ENCODE peak calls at places on chromosomes 12 and 14, in four cellular contexts. N, C, E and O are unnamed samples.

GRCh38 chr14:35573911-35574310 is 39.9 kb downstream of the INSM2 start:
- DNase-seq in N (no peak), C (no peak), E (no peak), O (no peak)

GRCh38 chr12:113418213-113418879 is 3.8 kb upstream of the SDSL start:
- DNase-seq in N (no peak), C (no peak), E (no peak), O (no peak)

GRCh38 chr14:89619616-89620273 is 202.7 kb upstream of the FOXN3 start:
- DNase-seq in N (no peak), C (no peak), E (no peak), O (no peak)

GRCh38 chr14:96051642-96052540 is 12.7 kb downstream of the C14orf132 start:
- DNase-seq in N (no peak), C (no peak), E (peak; percentile 39), O (no peak)

GRCh38 chr12:125129592-125130255 is 64.5 kb downstream of the AACS start:
- DNase-seq in N (no peak), C (no peak), E (no peak), O (no peak)

GRCh38 chr12:53190108-53190729 is 9.5 kb upstream of the CSAD start:
- DNase-seq in N (no peak), C (peak; percentile 50), E (peak; percentile 61), O (no peak)

GRCh38 chr12:19453961-19454360 is 14.7 kb downstream of the AEBP2 start:
- DNase-seq in N (no peak), C (no peak), E (no peak), O (no peak)

GRCh38 chr14:91869556-91869955 is 2.2 kb upstream of the TC2N start:
- DNase-seq in N (no peak), C (no peak), E (no peak), O (no peak)

GRCh38 chr14:79583738-79584405 is 627.4 kb downstream of the DIO2 start:
- DNase-seq in N (peak; percentile 18), C (no peak), E (no peak), O (no peak)

GRCh38 chr12:54390668-54391551 is 6.4 kb upstream of the ZNF385A start:
- DNase-seq in N (no peak), C (peak; percentile 86), E (peak; percentile 91), O (no peak)

GRCh38 chr12:82740129-82741000 is 53.7 kb downstream of the TMTC2 start:
- DNase-seq in N (no peak), C (peak; percentile 75), E (no peak), O (peak; percentile 8)

GRCh38 chr14:36659010-36659821 is 2.4 kb upstream of the PAX9 start:
- DNase-seq in N (no peak), C (no peak), E (peak; percentile 13), O (no peak)

GRCh38 chr12:93783827-93784226 is 106.7 kb downstream of the CRADD start:
- DNase-seq in N (no peak), C (no peak), E (no peak), O (no peak)

GRCh38 chr14:56821807-56822615 is 11.7 kb upstream of the OTX2 start:
- DNase-seq in N (no peak), C (no peak), E (no peak), O (no peak)

GRCh38 chr14:36293824-36294223 is 26.6 kb downstream of the MBIP start:
- DNase-seq in N (no peak), C (no peak), E (no peak), O (no peak)

GRCh38 chr12:91774471-91774921 is 371.1 kb downstream of the BTG1 start:
- DNase-seq in N (peak; percentile 37), C (no peak), E (no peak), O (peak; percentile 7)

GRCh38 chr12:125289965-125290364 is 224.7 kb downstream of the AACS start:
- DNase-seq in N (no peak), C (no peak), E (no peak), O (no peak)

GRCh38 chr14:51959928-51960327 is 29.4 kb upstream of the RTRAF start:
- DNase-seq in N (no peak), C (no peak), E (no peak), O (no peak)

GRCh38 chr14:35959835-35960234 is 133.7 kb downstream of the BRMS1L start:
- DNase-seq in N (no peak), C (no peak), E (no peak), O (no peak)

GRCh38 chr12:120221576-120221900 is 20.6 kb upstream of the RPLP0 start:
- DNase-seq in N (no peak), C (no peak), E (no peak), O (no peak)

GRCh38 chr14:59292921-59293605 is 104.6 kb downstream of the DAAM1 start:
- DNase-seq in N (no peak), C (no peak), E (no peak), O (no peak)

GRCh38 chr14:90577661-90578282 is 180.9 kb downstream of the CALM1 start:
- DNase-seq in N (no peak), C (no peak), E (no peak), O (no peak)

GRCh38 chr12:9745191-9745590 is 12.3 kb upstream of the CLECL1 start:
- DNase-seq in N (no peak), C (no peak), E (no peak), O (no peak)

GRCh38 chr12:78402366-78403134 is 462.0 kb upstream of the SYT1 start:
- DNase-seq in N (no peak), C (no peak), E (no peak), O (no peak)

GRCh38 chr12:115541891-115542361 is 735.6 kb downstream of the MED13L start:
- DNase-seq in N (no peak), C (no peak), E (no peak), O (no peak)

GRCh38 chr12:50110127-50110761 is 1.8 kb upstream of the COX14 start:
- DNase-seq in N (no peak), C (no peak), E (peak; percentile 65), O (no peak)

GRCh38 chr14:81127785-81128184 is 93.0 kb downstream of the GTF2A1 start:
- DNase-seq in N (no peak), C (no peak), E (no peak), O (no peak)

GRCh38 chr12:16605666-16606116 is 271 bp downstream of the LMO3 start:
- DNase-seq in N (no peak), C (no peak), E (peak; percentile 17), O (no peak)

GRCh38 chr12:50275545-50275944 is 7.8 kb downstream of the LIMA1 start:
- DNase-seq in N (no peak), C (no peak), E (no peak), O (no peak)

GRCh38 chr12:67018105-67018504 is 251.1 kb upstream of the CAND1 start:
- DNase-seq in N (no peak), C (no peak), E (no peak), O (no peak)
- TF ChIP-seq CTCF in N (no peak), C (no peak), E (no peak), O (no peak)

DNA sequence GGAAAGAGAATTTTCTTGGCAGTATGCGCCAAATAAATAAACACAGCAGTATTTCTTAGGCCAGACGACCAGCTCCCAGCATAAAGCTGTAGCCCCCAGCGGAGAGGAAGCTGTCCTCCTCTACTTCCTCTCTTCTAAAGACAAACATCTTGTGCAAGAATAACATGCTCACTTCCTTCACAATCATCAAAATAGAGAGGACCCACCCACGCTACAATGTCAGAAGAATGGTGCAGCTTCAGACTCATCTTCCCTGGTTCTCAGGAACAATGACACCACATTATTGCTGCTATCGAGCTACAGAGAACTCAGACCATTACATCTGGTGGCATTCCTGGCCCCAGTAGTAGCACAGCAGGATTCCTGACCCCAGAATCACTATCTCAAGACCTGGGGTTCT is 16.6 kb upstream of the VWF start:
- DNase-seq in N (peak; percentile 47), C (no peak), E (no peak), O (no peak)
- TF ChIP-seq CTCF in N (no peak), C (no peak), E (no peak), O (no peak)

GRCh38 chr14:73752297-73752992 is 38.3 kb upstream of the PNMA1 start:
- DNase-seq in N (no peak), C (no peak), E (no peak), O (no peak)
- TF ChIP-seq CTCF in N (peak; percentile 46), C (no peak), E (no peak), O (peak; percentile 37)

GRCh38 chr12:6570264-6570887 is 2.3 kb upstream of the NOP2 start:
- DNase-seq in N (no peak), C (peak; percentile 30), E (peak; percentile 60), O (no peak)
- TF ChIP-seq CTCF in N (peak; percentile 50), C (peak; percentile 54), E (peak; percentile 77), O (peak; percentile 54)

DNA sequence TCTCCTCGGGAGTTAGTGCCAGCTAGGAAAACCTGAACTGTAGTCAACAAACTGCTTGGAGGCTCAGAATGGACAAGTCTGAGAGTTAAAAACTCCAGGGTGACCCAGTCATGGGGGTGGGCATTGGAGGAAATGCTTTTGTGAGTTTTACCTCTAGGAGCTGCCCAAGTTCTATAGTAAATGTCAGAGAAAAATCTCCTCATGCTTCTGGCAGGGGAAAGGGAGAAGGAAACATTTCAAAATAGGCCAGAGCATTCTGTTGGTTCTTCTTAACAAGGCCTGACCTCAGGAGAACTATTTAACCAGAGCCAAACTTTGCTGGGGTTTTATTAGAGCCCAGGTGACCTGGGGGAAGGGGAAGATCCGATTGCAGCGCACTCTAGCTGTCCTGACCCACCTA is 12.3 kb downstream of the NINJ2 start:
- DNase-seq in N (no peak), C (no peak), E (no peak), O (no peak)
- TF ChIP-seq CTCF in N (no peak), C (no peak), E (no peak), O (no peak)

GRCh38 chr12:11584213-11584855 is 65.1 kb upstream of the ETV6 start:
- DNase-seq in N (no peak), C (no peak), E (no peak), O (no peak)

GRCh38 chr12:11578461-11578993 is 70.9 kb upstream of the ETV6 start:
- DNase-seq in N (no peak), C (no peak), E (peak; percentile 39), O (no peak)

GRCh38 chr12:11581179-11581755 is 68.2 kb upstream of the ETV6 start:
- DNase-seq in N (peak; percentile 59), C (peak; percentile 25), E (peak; percentile 38), O (peak; percentile 45)

GRCh38 chr12:11577658-11578260 is 71.7 kb upstream of the ETV6 start:
- DNase-seq in N (no peak), C (peak; percentile 34), E (no peak), O (no peak)

DNA sequence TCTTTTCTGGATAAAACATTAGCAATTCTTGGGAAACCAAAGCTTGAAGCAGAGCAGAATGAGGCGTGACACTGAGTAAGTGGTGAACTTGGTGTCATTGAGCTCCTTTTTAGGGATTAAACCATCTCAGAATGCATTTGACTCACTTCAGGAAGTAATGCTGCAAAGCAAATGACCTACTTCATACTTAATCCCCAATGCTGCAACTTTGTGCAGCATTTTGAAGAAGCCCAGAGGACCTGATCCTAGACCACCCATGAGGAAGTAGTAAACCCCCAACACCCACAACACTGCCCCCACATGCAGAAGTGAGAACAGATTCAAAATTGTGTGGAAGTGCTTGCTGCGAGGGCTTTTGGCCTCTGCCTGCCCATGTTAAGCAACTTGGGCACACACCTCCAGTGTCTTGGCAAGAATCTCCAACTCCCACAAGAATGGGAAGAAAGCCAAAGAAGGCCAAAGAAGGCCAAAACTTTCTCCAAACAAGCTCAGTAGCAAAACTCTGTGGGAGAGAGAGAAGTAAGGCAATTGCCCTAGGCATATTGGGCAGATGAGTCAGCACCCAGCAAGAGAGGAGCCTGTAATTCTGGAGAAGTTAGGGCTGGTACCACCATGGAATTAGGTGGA is 69.2 kb upstream of the ETV6 start:
- DNase-seq in N (peak; percentile 65), C (peak; percentile 77), E (peak; percentile 32), O (peak; percentile 73)
- TF ChIP-seq CTCF in N (no peak), C (no peak), E (no peak), O (no peak)